ENCODE peak calls at places on chromosomes 7 and 10, in five cellular contexts. L is CD8-positive, alpha-beta T cell; G is GM12865; B is Peyer's patch; P is tibial artery. H is an unnamed sample.

GRCh38 chr7:82932516-82932915 is 230.2 kb downstream of the PCLO start:
- DNase-seq in B (no peak), P (no peak), G (no peak), L (no peak), H (no peak)

GRCh38 chr10:116763440-116763839 is 21.1 kb upstream of the HSPA12A start:
- DNase-seq in L (no peak), G (no peak), P (no peak), B (no peak), H (no peak)

GRCh38 chr7:27300401-27300800 is 57.8 kb downstream of the EVX1 start:
- DNase-seq in P (no peak), G (no peak), B (no peak), L (no peak), H (no peak)

GRCh38 chr10:118342638-118343020 is 505 bp upstream of the FAM204A start:
- DNase-seq in P (no peak), B (no peak), G (no peak), L (no peak), H (no peak)

GRCh38 chr7:102883098-102883860 is 29.5 kb upstream of the LRRC17 start:
- DNase-seq in L (no peak), B (no peak), G (no peak), P (no peak), H (peak; percentile 83)

GRCh38 chr7:80129785-80130184 is 4.8 kb upstream of the GNAI1 start:
- DNase-seq in L (no peak), B (no peak), G (no peak), P (no peak), H (no peak)

GRCh38 chr7:16431646-16432424 is 10.5 kb upstream of the CRPPA start:
- DNase-seq in B (no peak), L (no peak), G (peak; percentile 24), P (no peak), H (peak; percentile 14)

GRCh38 chr10:104388830-104389229 is 35.2 kb downstream of the CFAP58 start:
- DNase-seq in L (no peak), P (no peak), G (no peak), B (no peak), H (no peak)

GRCh38 chr10:78777466-78778256 is 291.1 kb upstream of the ZMIZ1 start:
- DNase-seq in P (peak; percentile 92), L (no peak), G (no peak), B (peak; percentile 43), H (peak; percentile 64)

GRCh38 chr10:4199196-4199595 is 414.2 kb upstream of the KLF6 start:
- DNase-seq in B (no peak), G (no peak), L (no peak), P (no peak), H (no peak)

GRCh38 chr10:78645053-78645787 is 423.5 kb upstream of the ZMIZ1 start:
- DNase-seq in B (no peak), L (no peak), G (no peak), P (no peak), H (no peak)

GRCh38 chr7:75054744-75055527 is 18.7 kb downstream of the RCC1L start:
- DNase-seq in P (peak; percentile 90), G (no peak), B (no peak), L (no peak), H (peak; percentile 95)

GRCh38 chr7:77413861-77414424 is 2.2 kb downstream of the GSAP start:
- DNase-seq in L (no peak), B (no peak), P (no peak), G (no peak), H (peak; percentile 46)

GRCh38 chr7:127871226-127871625 is 160.0 kb downstream of the LRRC4 start:
- DNase-seq in B (no peak), G (no peak), L (no peak), P (no peak), H (no peak)

GRCh38 chr10:58514102-58514472 is 1.4 kb downstream of the BICC1 start:
- DNase-seq in G (no peak), P (no peak), L (no peak), B (no peak), H (peak; percentile 7)

GRCh38 chr10:48656241-48656921 is 28.3 kb upstream of the WDFY4 start:
- DNase-seq in G (peak; percentile 97), B (peak; percentile 93), L (peak; percentile 87), P (peak; percentile 94), H (peak; percentile 90)

GRCh38 chr10:34219860-34220518 is 595.1 kb downstream of the PARD3 start:
- DNase-seq in L (no peak), G (no peak), P (no peak), B (no peak), H (no peak)

GRCh38 chr7:42152353-42153205 is 84.4 kb downstream of the GLI3 start:
- DNase-seq in L (no peak), G (no peak), P (no peak), B (no peak), H (no peak)

GRCh38 chr7:113370910-113371309 is 252.6 kb upstream of the SMIM30 start:
- DNase-seq in P (no peak), L (no peak), B (no peak), G (no peak), H (peak; percentile 3)

GRCh38 chr7:1521454-1521853 is 9.0 kb upstream of the MAFK start:
- DNase-seq in L (no peak), P (no peak), B (no peak), G (no peak), H (no peak)

GRCh38 chr10:133397938-133398337 is 4.0 kb downstream of the MTG1 start:
- DNase-seq in B (no peak), P (no peak), L (no peak), G (no peak), H (no peak)

GRCh38 chr10:18195060-18195799 is 55.0 kb downstream of the CACNB2 start:
- DNase-seq in B (no peak), P (no peak), L (no peak), G (no peak), H (peak; percentile 20)

GRCh38 chr10:91558473-91558872 is 74.4 kb downstream of the PPP1R3C start:
- DNase-seq in B (no peak), G (no peak), P (no peak), L (no peak), H (no peak)

GRCh38 chr10:114779803-114780609 is 41.6 kb upstream of the FHIP2A start:
- DNase-seq in L (no peak), P (no peak), B (no peak), G (no peak), H (peak; percentile 93)

GRCh38 chr10:106795619-106796018 is 368.9 kb downstream of the SORCS1 start:
- DNase-seq in P (no peak), L (no peak), B (no peak), G (peak; percentile 78), H (no peak)

GRCh38 chr10:3776796-3777571 is 8.0 kb downstream of the KLF6 start:
- DNase-seq in L (peak; percentile 50), G (no peak), P (no peak), B (no peak), H (peak; percentile 93)

GRCh38 chr7:111168182-111168581 is 77.3 kb downstream of the LRRN3 start:
- DNase-seq in P (no peak), L (no peak), B (no peak), G (no peak), H (peak; percentile 68)

GRCh38 chr10:91117496-91117895 is 103.0 kb upstream of the PCGF5 start:
- DNase-seq in L (no peak), B (no peak), P (no peak), G (no peak), H (no peak)

GRCh38 chr7:80392229-80393169 is 119.4 kb downstream of the GNAT3 start:
- DNase-seq in B (no peak), P (no peak), G (no peak), L (no peak), H (peak; percentile 66)

GRCh38 chr7:1689356-1689755 is 19.3 kb downstream of the ELFN1 start:
- DNase-seq in B (no peak), P (peak; percentile 20), L (no peak), G (no peak), H (no peak)

GRCh38 chr7:75596727-75597614 is 104.9 kb downstream of the SPDYE5 start:
- DNase-seq in B (no peak), P (no peak), L (no peak), G (peak; percentile 80), H (peak; percentile 36)

GRCh38 chr7:50208335-50208982 is 96.1 kb upstream of the IKZF1 start:
- DNase-seq in P (no peak), B (no peak), G (no peak), L (no peak), H (no peak)

GRCh38 chr7:50347693-50348092 is 43.2 kb downstream of the IKZF1 start:
- DNase-seq in L (no peak), P (no peak), B (no peak), G (no peak), H (no peak)

GRCh38 chr7:128833148-128833938 is 3.1 kb downstream of the FLNC start:
- DNase-seq in B (no peak), P (peak; percentile 89), L (no peak), G (no peak), H (peak; percentile 95)

GRCh38 chr10:26214538-26215461 is 1.8 kb upstream of the GAD2 start:
- DNase-seq in L (no peak), G (no peak), P (no peak), B (no peak), H (no peak)

GRCh38 chr10:26216577-26216948 is at the start of gene GAD2:
- DNase-seq in P (no peak), G (no peak), B (no peak), L (no peak), H (no peak)

GRCh38 chr10:26215534-26215922 is 1.0 kb upstream of the GAD2 start:
- DNase-seq in P (no peak), B (no peak), L (no peak), G (no peak), H (no peak)

GRCh38 chr10:26216949-26217395 is 398 bp downstream of the GAD2 start:
- DNase-seq in G (no peak), B (no peak), L (no peak), P (no peak), H (no peak)

GRCh38 chr10:26215923-26216576 is 524 bp upstream of the GAD2 start:
- DNase-seq in G (no peak), B (no peak), P (no peak), L (no peak), H (peak; percentile 0)
- H3K4me3 ChIP-seq in G (no peak overlapping the region), B (peak overlapping the region; percentile 10), P (peak overlapping the region; percentile 17), L (no peak overlapping the region), H (no peak overlapping the region)

GRCh38 chr7:36440880-36441279 is 51.2 kb downstream of the ANLN start:
- DNase-seq in B (no peak), L (no peak), P (no peak), G (no peak), H (peak; percentile 52)
- TF ChIP-seq CTCF in B (peak; percentile 35), L (no peak), P (peak; percentile 36), G (no peak), H (peak; percentile 43)

DNA sequence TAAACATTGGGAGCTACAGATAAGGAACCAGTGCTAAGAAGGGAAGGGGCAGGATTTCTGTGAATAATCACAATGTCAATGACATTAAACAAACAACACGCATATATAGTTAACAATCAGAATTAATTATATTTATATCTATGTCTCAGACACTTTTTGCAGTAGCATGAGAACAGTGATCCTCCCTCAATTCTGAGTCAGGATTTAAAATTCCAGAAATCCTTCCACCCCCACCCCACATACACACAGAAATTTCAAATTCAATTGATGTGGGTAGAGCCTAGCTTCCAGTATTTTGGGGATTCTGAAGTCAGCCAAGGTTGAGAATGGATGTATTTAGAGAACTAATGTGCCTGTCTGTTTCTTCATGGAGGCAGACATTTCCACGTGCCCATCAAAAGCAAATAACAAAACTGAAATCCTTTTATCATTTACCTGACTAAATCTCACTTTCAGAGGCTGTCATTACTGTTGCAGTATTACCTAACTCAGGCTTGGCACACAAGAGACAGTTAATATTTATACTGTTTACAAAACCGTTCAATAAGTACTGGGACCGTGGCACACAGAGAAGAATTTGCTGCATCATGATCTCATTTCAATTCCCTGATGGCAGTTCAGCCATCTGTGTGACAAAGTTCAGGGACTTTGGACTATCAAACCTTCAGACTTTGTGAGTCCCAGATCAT is 116.6 kb upstream of the PALS2 start:
- DNase-seq in B (no peak), P (no peak), L (no peak), G (peak; percentile 44), H (no peak)
- H3K4me3 ChIP-seq in B (no peak overlapping the region), P (no peak overlapping the region), L (no peak overlapping the region), G (no peak overlapping the region), H (no peak overlapping the region)

GRCh38 chr10:11345224-11346054 is 266.0 kb downstream of the USP6NL start:
- DNase-seq in P (no peak), B (no peak), G (peak; percentile 60), L (peak; percentile 27), H (no peak)
- TF ChIP-seq CTCF in P (no peak), B (no peak), G (peak; percentile 26), L (no peak), H (peak; percentile 9)

H was measured in astrocyte of the spinal cord.